ENCODE peak calls at places on chromosomes 12 and 14, in seven cellular contexts. C, N, Z, D, M, O and E are unnamed samples.

GRCh38 chr12:95116773-95117172 is 43.4 kb upstream of the NR2C1 start:
- DNase-seq in C (no peak), N (no peak), Z (no peak), D (no peak), M (no peak), O (peak; percentile 61), E (no peak)

GRCh38 chr14:91890291-91890749 is 23.0 kb upstream of the TC2N start:
- DNase-seq in C (no peak), N (no peak), Z (no peak), D (no peak), M (no peak), O (no peak), E (peak; percentile 46)

GRCh38 chr12:5456906-5457305 is 25.0 kb downstream of the NTF3 start:
- DNase-seq in C (no peak), N (peak; percentile 90), Z (peak; percentile 55), D (peak; percentile 82), M (no peak), O (no peak), E (peak; percentile 32)

GRCh38 chr14:80206351-80206750 is 5.0 kb downstream of the DIO2 start:
- DNase-seq in C (no peak), N (no peak), Z (peak; percentile 36), D (no peak), M (no peak), O (no peak), E (no peak)

GRCh38 chr12:88339966-88340365 is 197.9 kb downstream of the TMTC3 start:
- DNase-seq in C (no peak), N (peak; percentile 29), Z (no peak), D (peak; percentile 28), M (no peak), O (no peak), E (no peak)

GRCh38 chr14:32536175-32536574 is 207.1 kb downstream of the AKAP6 start:
- DNase-seq in C (no peak), N (no peak), Z (no peak), D (no peak), M (no peak), O (no peak), E (no peak)

GRCh38 chr12:19704966-19705365 is 265.7 kb downstream of the AEBP2 start:
- DNase-seq in C (no peak), N (peak; percentile 20), Z (peak; percentile 38), D (no peak), M (no peak), O (no peak), E (no peak)

GRCh38 chr14:33404054-33404453 is 465.4 kb downstream of the NPAS3 start:
- DNase-seq in C (no peak), N (peak; percentile 98), Z (peak; percentile 86), D (peak; percentile 10), M (no peak), O (no peak), E (peak; percentile 82)

GRCh38 chr14:53195949-53196348 is 42.8 kb upstream of the DDHD1 start:
- DNase-seq in C (no peak), N (no peak), Z (no peak), D (no peak), M (no peak), O (no peak), E (no peak)

GRCh38 chr14:24297190-24297964 is 2.2 kb downstream of the DHRS1 start:
- DNase-seq in C (no peak), N (no peak), Z (no peak), D (peak; percentile 28), M (no peak), O (peak; percentile 64), E (peak; percentile 27)

GRCh38 chr14:92690171-92691011 is 58.0 kb downstream of the LGMN start:
- DNase-seq in C (no peak), N (peak; percentile 46), Z (peak; percentile 59), D (peak; percentile 59), M (no peak), O (peak; percentile 76), E (peak; percentile 58)

GRCh38 chr14:78403278-78403815 is 233.2 kb downstream of the NRXN3 start:
- DNase-seq in C (no peak), N (no peak), Z (peak; percentile 83), D (no peak), M (no peak), O (no peak), E (peak; percentile 11)

GRCh38 chr12:27844427-27845090 is 64.5 kb upstream of the MANSC4 start:
- DNase-seq in C (no peak), N (no peak), Z (no peak), D (peak; percentile 20), M (no peak), O (no peak), E (peak; percentile 57)

GRCh38 chr12:79769860-79770485 is 79.2 kb upstream of the PAWR start:
- DNase-seq in C (no peak), N (no peak), Z (no peak), D (no peak), M (no peak), O (no peak), E (no peak)

GRCh38 chr14:97267509-97267908 is 470.3 kb downstream of the VRK1 start:
- DNase-seq in C (no peak), N (peak; percentile 24), Z (peak; percentile 39), D (no peak), M (no peak), O (no peak), E (no peak)

GRCh38 chr12:24950231-24950834 is 1.4 kb upstream of the BCAT1 start:
- DNase-seq in C (no peak), N (no peak), Z (no peak), D (no peak), M (no peak), O (no peak), E (no peak)

GRCh38 chr12:15899282-15899870 is 11.8 kb upstream of the DERA start:
- DNase-seq in C (no peak), N (no peak), Z (no peak), D (no peak), M (no peak), O (peak; percentile 35), E (peak; percentile 43)

GRCh38 chr12:106114084-106115068 is 24.4 kb downstream of the NUAK1 start:
- DNase-seq in C (no peak), N (peak; percentile 48), Z (no peak), D (peak; percentile 50), M (no peak), O (peak; percentile 83), E (peak; percentile 40)

GRCh38 chr12:56880416-56881035 is 53.7 kb downstream of the SDR9C7 start:
- DNase-seq in C (no peak), N (peak; percentile 58), Z (no peak), D (no peak), M (no peak), O (no peak), E (peak; percentile 17)

GRCh38 chr14:50055461-50056228 is 60.7 kb downstream of the VCPKMT start:
- DNase-seq in C (no peak), N (no peak), Z (no peak), D (no peak), M (no peak), O (no peak), E (no peak)
- TF ChIP-seq CTCF in C (peak; percentile 14), N (no peak), Z (peak; percentile 8), D (peak; percentile 13), M (no peak), O (no peak), E (peak; percentile 20)

DNA sequence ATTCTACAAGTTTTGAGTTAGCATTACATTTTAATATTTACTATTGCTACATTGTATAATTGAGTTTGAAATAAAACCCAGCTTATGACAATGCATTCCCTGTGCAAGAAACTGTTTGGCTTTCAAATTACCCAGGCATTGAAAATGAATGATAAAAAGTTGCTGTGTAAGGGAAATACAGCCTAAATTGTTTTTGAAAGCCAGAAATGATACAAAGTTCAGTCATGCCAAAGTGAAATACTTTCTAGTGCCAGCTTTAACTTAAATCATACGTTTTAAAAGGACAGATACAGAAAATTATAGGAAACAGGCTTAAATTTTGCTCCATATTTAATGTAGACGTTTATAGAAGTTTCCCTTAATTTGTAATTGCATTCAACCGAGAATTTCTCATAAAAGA is 2.8 kb downstream of the MGAT2 start:
- DNase-seq in C (no peak), N (no peak), Z (no peak), D (no peak), M (no peak), O (no peak), E (no peak)
- H3K4me3 ChIP-seq in C (peak overlapping the region; percentile 13), N (peak overlapping the region; percentile 95), Z (no peak overlapping the region), D (no peak overlapping the region), M (no peak overlapping the region), O (no peak overlapping the region), E (peak overlapping the region; percentile 42)

GRCh38 chr12:50059440-50060119 is 2.2 kb downstream of the ASIC1 start:
- DNase-seq in C (no peak), N (no peak), Z (no peak), D (peak; percentile 39), M (no peak), O (no peak), E (no peak)

GRCh38 chr12:50060120-50060468 is 2.7 kb downstream of the ASIC1 start:
- DNase-seq in C (no peak), N (no peak), Z (no peak), D (no peak), M (no peak), O (no peak), E (no peak)

GRCh38 chr12:50057000-50057841 is at the start of gene ASIC1:
- DNase-seq in C (no peak), N (peak; percentile 63), Z (peak; percentile 56), D (peak; percentile 67), M (peak; percentile 42), O (peak; percentile 70), E (peak; percentile 60)

GRCh38 chr12:50057896-50058670 is 687 bp downstream of the ASIC1 start:
- DNase-seq in C (no peak), N (no peak), Z (no peak), D (no peak), M (no peak), O (no peak), E (no peak)

DNA sequence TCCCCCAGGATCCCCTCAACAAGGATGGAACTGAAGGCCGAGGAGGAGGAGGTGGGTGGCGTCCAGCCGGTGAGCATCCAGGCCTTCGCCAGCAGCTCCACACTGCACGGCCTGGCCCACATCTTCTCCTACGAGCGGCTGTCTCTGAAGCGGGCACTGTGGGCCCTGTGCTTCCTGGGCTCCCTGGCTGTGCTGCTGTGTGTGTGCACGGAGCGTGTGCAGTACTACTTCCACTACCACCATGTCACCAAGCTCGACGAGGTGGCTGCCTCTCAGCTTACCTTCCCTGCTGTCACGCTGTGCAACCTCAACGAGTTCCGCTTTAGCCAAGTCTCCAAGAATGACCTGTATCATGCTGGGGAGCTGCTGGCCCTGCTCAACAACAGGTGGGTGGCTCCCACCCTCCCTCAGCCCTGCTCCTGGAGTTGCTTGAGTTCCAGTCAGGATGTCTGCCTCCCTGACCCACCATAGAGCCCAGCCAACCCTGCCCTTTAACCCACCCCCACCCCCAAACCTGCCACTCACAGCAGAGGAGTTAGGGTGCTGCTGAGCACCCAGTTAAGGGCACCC is 1.4 kb downstream of the ASIC1 start:
- DNase-seq in C (no peak), N (no peak), Z (no peak), D (no peak), M (no peak), O (no peak), E (no peak)
- TF ChIP-seq CTCF in C (no peak), N (no peak), Z (no peak), D (no peak), M (no peak), O (no peak), E (no peak)

DNA sequence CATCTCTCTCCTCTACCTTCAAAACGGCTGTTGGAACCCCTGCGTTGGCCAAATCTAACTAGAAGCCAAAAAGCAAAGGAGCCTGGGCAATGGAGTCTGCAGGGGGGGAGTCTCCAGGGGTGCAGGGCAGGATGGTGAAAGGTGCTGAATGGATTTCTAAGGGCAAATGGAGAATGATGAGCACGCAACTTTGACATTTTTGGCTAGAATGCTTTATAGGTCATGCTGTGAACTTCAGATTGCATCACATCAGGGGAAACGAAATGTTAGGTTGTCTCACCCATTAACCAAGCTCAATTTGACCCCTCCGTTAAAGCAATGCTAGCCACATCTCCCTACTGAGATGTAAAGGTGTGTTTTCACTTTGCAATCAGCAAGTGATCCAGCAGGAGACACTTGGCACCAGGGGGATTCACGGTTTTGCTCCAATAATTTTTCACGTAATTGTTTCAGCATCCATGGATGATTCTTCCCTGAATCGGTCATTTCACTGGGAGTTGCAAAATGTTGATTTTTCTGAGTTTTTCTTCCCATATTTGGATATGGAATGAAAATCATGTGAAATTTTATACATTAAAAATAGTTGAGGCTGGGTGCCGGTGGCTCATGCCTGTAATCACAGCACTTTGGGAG is 78.0 kb upstream of the MDM1 start:
- DNase-seq in C (no peak), N (no peak), Z (no peak), D (no peak), M (no peak), O (no peak), E (no peak)
- H3K4me3 ChIP-seq in C (no peak overlapping the region), N (no peak overlapping the region), Z (no peak overlapping the region), D (no peak overlapping the region), M (no peak overlapping the region), O (no peak overlapping the region), E (no peak overlapping the region)